ENCODE peak calls at places on chromosomes 7 and 10, in ten cellular contexts. V, Y, A, F, D, J, N, B, K and R are unnamed samples. For H3K27me3, the result is how much of the 10 kb centered on the place peaks cover.

GRCh38 chr10:71268247-71268691 is 50.8 kb upstream of the SLC29A3 start:
- DNase-seq in V (peak), Y (no peak), A (no peak), F (peak), D (no peak), J (no peak), N (no peak), B (no peak), K (peak), R (no peak)

GRCh38 chr7:98276241-98276761 is 5.2 kb upstream of the BRI3 start:
- DNase-seq in V (no peak), Y (no peak), A (no peak), F (no peak), D (no peak), J (no peak), N (peak), B (no peak), K (no peak), R (no peak)

GRCh38 chr10:16146993-16147392 is 286.7 kb upstream of the MINDY3 start:
- DNase-seq in V (no peak), Y (no peak), A (no peak), F (no peak), D (no peak), J (no peak), N (no peak), B (no peak), K (no peak), R (no peak)

GRCh38 chr7:102872460-102872859 is 40.3 kb upstream of the LRRC17 start:
- DNase-seq in V (peak), Y (no peak), A (no peak), F (no peak), D (no peak), J (no peak), N (no peak), B (no peak), K (no peak), R (no peak)

GRCh38 chr7:100369105-100369504 is 4.2 kb upstream of the PILRA start:
- DNase-seq in V (no peak), Y (no peak), A (no peak), F (peak), D (no peak), J (no peak), N (peak), B (peak), K (no peak), R (peak)

GRCh38 chr7:21221130-21221529 is 206.8 kb upstream of the SP4 start:
- DNase-seq in V (no peak), Y (no peak), A (no peak), F (no peak), D (no peak), J (no peak), N (no peak), B (no peak), K (no peak), R (no peak)

GRCh38 chr10:43100366-43100765 is 23.5 kb downstream of the RET start:
- DNase-seq in V (no peak), Y (no peak), A (no peak), F (no peak), D (no peak), J (no peak), N (no peak), B (no peak), K (no peak), R (no peak)

GRCh38 chr7:36286241-36286640 is 103.4 kb upstream of the ANLN start:
- DNase-seq in V (no peak), Y (no peak), A (no peak), F (no peak), D (peak), J (peak), N (no peak), B (no peak), K (no peak), R (peak)

GRCh38 chr7:1669954-1670893 is at the start of gene ELFN1:
- DNase-seq in V (peak), Y (no peak), A (no peak), F (no peak), D (no peak), J (no peak), N (no peak), B (no peak), K (peak), R (no peak)

GRCh38 chr7:18408461-18408860 is 87.1 kb upstream of the HDAC9 start:
- DNase-seq in V (peak), Y (no peak), A (no peak), F (no peak), D (no peak), J (no peak), N (no peak), B (no peak), K (peak), R (no peak)

GRCh38 chr7:55100172-55100961 is 81.5 kb downstream of the EGFR start:
- DNase-seq in V (no peak), Y (no peak), A (no peak), F (peak), D (no peak), J (no peak), N (no peak), B (peak), K (no peak), R (no peak)

GRCh38 chr7:1329966-1330915 is 97.6 kb downstream of the UNCX start:
- DNase-seq in V (no peak), Y (no peak), A (no peak), F (no peak), D (no peak), J (no peak), N (no peak), B (no peak), K (no peak), R (no peak)

GRCh38 chr10:103926722-103927319 is 8.8 kb upstream of the STN1 start:
- DNase-seq in V (no peak), Y (no peak), A (no peak), F (no peak), D (no peak), J (no peak), N (no peak), B (no peak), K (no peak), R (no peak)

GRCh38 chr7:50718311-50718710 is 64.4 kb downstream of the GRB10 start:
- DNase-seq in V (no peak), Y (no peak), A (no peak), F (no peak), D (no peak), J (no peak), N (no peak), B (no peak), K (no peak), R (no peak)

GRCh38 chr10:129491123-129491734 is 24.2 kb downstream of the MGMT start:
- DNase-seq in V (peak), Y (peak), A (no peak), F (no peak), D (peak), J (no peak), N (no peak), B (no peak), K (peak), R (no peak)

GRCh38 chr10:130080461-130080814 is 30.2 kb downstream of the C10orf143 start:
- DNase-seq in V (no peak), Y (no peak), A (no peak), F (no peak), D (no peak), J (no peak), N (no peak), B (no peak), K (no peak), R (no peak)

GRCh38 chr7:105216786-105217185 is 171.9 kb downstream of the SRPK2 start:
- DNase-seq in V (no peak), Y (no peak), A (no peak), F (no peak), D (no peak), J (no peak), N (no peak), B (no peak), K (no peak), R (no peak)

GRCh38 chr10:101047961-101048892 is 13.6 kb upstream of the KAZALD1 start:
- DNase-seq in V (no peak), Y (no peak), A (no peak), F (peak), D (no peak), J (no peak), N (no peak), B (no peak), K (peak), R (no peak)

GRCh38 chr7:97971120-97971989 is 18.6 kb downstream of the OCM2 start:
- DNase-seq in V (peak), Y (no peak), A (no peak), F (no peak), D (peak), J (no peak), N (peak), B (peak), K (peak), R (no peak)

GRCh38 chr7:156368053-156368452 is 272.5 kb upstream of the RNF32 start:
- DNase-seq in V (no peak), Y (no peak), A (no peak), F (no peak), D (no peak), J (no peak), N (peak), B (no peak), K (no peak), R (no peak)

GRCh38 chr10:27100800-27101347 is 580 bp upstream of the ANKRD26 start:
- DNase-seq in V (no peak), Y (no peak), A (no peak), F (peak), D (no peak), J (peak), N (no peak), B (no peak), K (peak), R (peak)

GRCh38 chr7:157684157-157684595 is 347.4 kb downstream of the DNAJB6 start:
- DNase-seq in V (peak), Y (no peak), A (no peak), F (no peak), D (no peak), J (no peak), N (no peak), B (no peak), K (peak), R (no peak)

GRCh38 chr7:29035044-29035740 is 77.1 kb upstream of the TRIL start:
- DNase-seq in V (peak), Y (peak), A (no peak), F (no peak), D (peak), J (no peak), N (no peak), B (no peak), K (peak), R (no peak)

GRCh38 chr10:68446179-68446578 is 25.6 kb downstream of the DNA2 start:
- DNase-seq in V (no peak), Y (no peak), A (no peak), F (no peak), D (no peak), J (no peak), N (no peak), B (no peak), K (no peak), R (no peak)

DNA sequence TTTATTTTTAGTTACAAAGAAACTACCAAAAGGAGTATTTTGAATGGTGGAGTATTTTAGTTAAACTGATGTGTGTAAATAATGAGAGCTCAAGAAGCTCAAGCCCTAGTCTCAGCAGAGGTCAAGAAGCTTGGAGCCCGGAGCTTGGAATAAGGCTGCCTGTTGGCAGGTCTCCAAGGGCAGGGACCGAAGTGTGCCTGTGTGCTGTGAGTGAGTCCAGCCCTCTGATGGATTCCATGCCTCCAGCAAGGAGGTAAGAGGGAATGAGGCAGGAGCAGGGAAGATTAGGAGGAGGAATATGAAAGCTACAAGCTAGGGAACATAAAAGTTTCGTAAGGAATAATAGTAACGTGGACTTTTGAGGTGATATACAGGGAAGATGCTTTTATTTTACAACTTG is 4.4 kb downstream of the SEC23IP start:
- DNase-seq in V (no peak), Y (no peak), A (peak), F (peak), D (no peak), J (no peak), N (peak), B (peak), K (no peak), R (no peak)
- H3K4me3 ChIP-seq in V (no peak), Y (no peak), A (no peak), F (no peak), D (no peak), J (no peak), N (no peak), B (no peak), K (no peak), R (no peak)

GRCh38 chr7:116621649-116622048 is 50.3 kb upstream of the MET start:
- DNase-seq in V (no peak), Y (no peak), A (no peak), F (no peak), D (no peak), J (no peak), N (no peak), B (no peak), K (no peak), R (no peak)
- H3K27me3 ChIP-seq in V (under half), Y (under half), A (under half), F (under half), D (under half), J (under half), N (under half), B (under half), K (under half), R (under half)

GRCh38 chr7:39624935-39625694 is 1.7 kb downstream of the RALA start:
- DNase-seq in V (no peak), Y (no peak), A (no peak), F (no peak), D (no peak), J (no peak), N (no peak), B (no peak), K (no peak), R (no peak)
- H3K4me3 ChIP-seq in V (peak), Y (no peak), A (no peak), F (peak), D (peak), J (peak), N (no peak), B (no peak), K (no peak), R (no peak)

DNA sequence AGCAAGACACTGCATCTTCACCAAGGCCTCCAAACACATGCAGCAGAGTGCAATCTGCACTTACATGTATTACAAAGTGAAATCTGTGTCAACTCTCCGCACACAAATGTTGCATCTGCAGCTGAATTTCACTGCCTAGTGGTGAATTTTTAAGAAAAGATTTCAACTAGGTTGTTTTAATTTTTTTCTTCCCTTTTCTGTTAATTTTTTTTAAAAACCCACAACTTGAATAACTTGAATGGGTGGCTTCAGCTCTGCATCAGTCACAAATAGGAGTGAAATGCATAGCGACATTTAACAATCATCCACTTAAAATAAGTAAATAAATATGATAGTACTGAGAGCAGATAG is 5.9 kb downstream of the HOXA13 start:
- DNase-seq in V (no peak), Y (no peak), A (no peak), F (no peak), D (no peak), J (no peak), N (no peak), B (no peak), K (no peak), R (no peak)
- H3K27me3 ChIP-seq in V (half or more), Y (under half), A (under half), F (half or more), D (half or more), J (half or more), N (under half), B (half or more), K (half or more), R (half or more)

GRCh38 chr10:22333167-22333566 is 12.1 kb upstream of the SPAG6 start:
- DNase-seq in V (no peak), Y (no peak), A (no peak), F (no peak), D (peak), J (peak), N (no peak), B (no peak), K (no peak), R (no peak)
- H3K4me3 ChIP-seq in V (no peak), Y (no peak), A (no peak), F (no peak), D (peak), J (peak), N (no peak), B (no peak), K (no peak), R (peak)